ENCODE peak calls at places on chromosomes 5 and 9, in six cellular contexts. One of them, this sample, is unnamed.

GRCh38 chr9:121860213-121860612 is 208.8 kb downstream of the DAB2IP start:
- DNase-seq in WTC11: no peak
- DNase-seq in epithelial cell of esophagus: no peak
- DNase-seq in SK-N-SH: no peak
- DNase-seq in transverse colon: no peak
- DNase-seq in heart right ventricle: no peak
- DNase-seq in this sample: no peak

GRCh38 chr5:93596676-93597441 is 13.8 kb downstream of the NR2F1 start:
- DNase-seq in WTC11: peak; percentile 81
- DNase-seq in SK-N-SH: peak; percentile 20
- DNase-seq in epithelial cell of esophagus: peak; percentile 68
- DNase-seq in heart right ventricle: no peak
- DNase-seq in transverse colon: peak; percentile 70
- DNase-seq in this sample: peak; percentile 69

GRCh38 chr9:37760416-37761165 is 7.0 kb downstream of the TRMT10B start:
- DNase-seq in transverse colon: no peak
- DNase-seq in WTC11: no peak
- DNase-seq in epithelial cell of esophagus: peak; percentile 58
- DNase-seq in heart right ventricle: no peak
- DNase-seq in SK-N-SH: no peak
- DNase-seq in this sample: no peak

GRCh38 chr5:10588109-10588775 is 24.4 kb downstream of the ANKRD33B start:
- DNase-seq in WTC11: no peak
- DNase-seq in SK-N-SH: no peak
- DNase-seq in epithelial cell of esophagus: no peak
- DNase-seq in transverse colon: no peak
- DNase-seq in heart right ventricle: no peak
- DNase-seq in this sample: no peak

GRCh38 chr5:2909035-2909434 is 157.6 kb upstream of the IRX2 start:
- DNase-seq in WTC11: no peak
- DNase-seq in epithelial cell of esophagus: no peak
- DNase-seq in SK-N-SH: no peak
- DNase-seq in heart right ventricle: no peak
- DNase-seq in transverse colon: no peak
- DNase-seq in this sample: no peak

GRCh38 chr5:103006921-103007320 is 113.0 kb downstream of the GIN1 start:
- DNase-seq in epithelial cell of esophagus: no peak
- DNase-seq in heart right ventricle: no peak
- DNase-seq in transverse colon: no peak
- DNase-seq in SK-N-SH: no peak
- DNase-seq in WTC11: no peak
- DNase-seq in this sample: no peak

GRCh38 chr5:178350361-178351220 is 118.0 kb upstream of the PHYKPL start:
- DNase-seq in epithelial cell of esophagus: no peak
- DNase-seq in WTC11: no peak
- DNase-seq in SK-N-SH: peak; percentile 64
- DNase-seq in transverse colon: no peak
- DNase-seq in heart right ventricle: no peak
- DNase-seq in this sample: peak; percentile 40

GRCh38 chr5:112109331-112109993 is 309.6 kb downstream of the EPB41L4A start:
- DNase-seq in heart right ventricle: no peak
- DNase-seq in WTC11: peak; percentile 64
- DNase-seq in epithelial cell of esophagus: peak; percentile 98
- DNase-seq in transverse colon: no peak
- DNase-seq in SK-N-SH: peak; percentile 4
- DNase-seq in this sample: peak; percentile 72

GRCh38 chr9:73916016-73916673 is 581.0 kb upstream of the RORB start:
- DNase-seq in transverse colon: no peak
- DNase-seq in heart right ventricle: no peak
- DNase-seq in SK-N-SH: peak; percentile 1
- DNase-seq in WTC11: peak; percentile 14
- DNase-seq in epithelial cell of esophagus: peak; percentile 46
- DNase-seq in this sample: no peak

GRCh38 chr5:141343242-141343952 is at the start of gene PCDHGA3:
- DNase-seq in epithelial cell of esophagus: peak; percentile 53
- DNase-seq in SK-N-SH: no peak
- DNase-seq in heart right ventricle: peak; percentile 41
- DNase-seq in transverse colon: no peak
- DNase-seq in WTC11: no peak
- DNase-seq in this sample: no peak
- TF ChIP-seq CTCF in epithelial cell of esophagus: peak; percentile 34
- TF ChIP-seq CTCF in SK-N-SH: peak; percentile 46
- TF ChIP-seq CTCF in heart right ventricle: peak; percentile 52
- TF ChIP-seq CTCF in transverse colon: no peak
- TF ChIP-seq CTCF in WTC11: peak; percentile 45
- TF ChIP-seq CTCF in this sample: peak; percentile 22

GRCh38 chr5:120103498-120103897 is 360.6 kb upstream of the PRR16 start:
- DNase-seq in epithelial cell of esophagus: no peak
- DNase-seq in heart right ventricle: no peak
- DNase-seq in SK-N-SH: no peak
- DNase-seq in WTC11: no peak
- DNase-seq in transverse colon: no peak
- DNase-seq in this sample: no peak

GRCh38 chr5:120108586-120109254 is 355.4 kb upstream of the PRR16 start:
- DNase-seq in epithelial cell of esophagus: peak; percentile 39
- DNase-seq in WTC11: no peak
- DNase-seq in heart right ventricle: no peak
- DNase-seq in SK-N-SH: no peak
- DNase-seq in transverse colon: no peak
- DNase-seq in this sample: no peak

GRCh38 chr5:120101771-120102170 is 362.3 kb upstream of the PRR16 start:
- DNase-seq in epithelial cell of esophagus: no peak
- DNase-seq in WTC11: no peak
- DNase-seq in SK-N-SH: no peak
- DNase-seq in transverse colon: no peak
- DNase-seq in heart right ventricle: no peak
- DNase-seq in this sample: no peak

DNA sequence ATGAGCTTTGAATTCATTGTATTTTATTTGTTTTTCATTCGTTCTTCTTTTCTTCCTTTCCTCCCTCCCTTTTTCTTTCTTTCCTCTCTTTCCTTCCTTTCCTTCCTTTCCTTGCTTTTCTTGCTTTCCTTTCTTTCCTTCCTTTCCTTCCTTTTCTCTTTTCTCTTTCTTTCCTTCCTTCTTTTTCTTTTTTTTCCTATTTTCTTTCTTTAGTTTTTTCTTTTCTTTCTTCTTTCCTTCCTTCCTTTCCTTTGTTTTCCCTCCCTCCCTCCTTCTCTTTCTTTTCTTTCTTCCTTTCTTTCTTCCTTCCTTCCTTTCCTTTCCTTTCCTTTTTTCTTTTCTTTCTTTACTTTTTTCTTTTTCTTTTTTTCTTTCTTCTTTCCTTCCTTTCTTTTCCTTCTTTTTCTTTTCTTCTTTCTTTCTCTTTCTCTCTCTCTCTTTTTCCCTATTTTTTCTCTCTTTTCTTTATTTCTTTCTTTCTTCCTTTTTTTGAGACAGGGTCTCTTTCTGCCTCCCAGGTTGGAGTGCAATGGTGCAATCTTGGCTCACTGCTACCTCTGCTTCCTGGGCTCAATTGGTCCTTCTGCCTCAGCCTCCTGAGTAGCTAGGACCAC is 357.1 kb upstream of the PRR16 start:
- DNase-seq in transverse colon: no peak
- DNase-seq in SK-N-SH: no peak
- DNase-seq in WTC11: no peak
- DNase-seq in heart right ventricle: no peak
- DNase-seq in epithelial cell of esophagus: no peak
- DNase-seq in this sample: no peak
- TF ChIP-seq CTCF in transverse colon: no peak
- TF ChIP-seq CTCF in SK-N-SH: no peak
- TF ChIP-seq CTCF in WTC11: no peak
- TF ChIP-seq CTCF in heart right ventricle: no peak
- TF ChIP-seq CTCF in epithelial cell of esophagus: no peak
- TF ChIP-seq CTCF in this sample: no peak

GRCh38 chr9:34552986-34553385 is 30.2 kb upstream of the ENHO start:
- DNase-seq in SK-N-SH: peak; percentile 19
- DNase-seq in WTC11: no peak
- DNase-seq in heart right ventricle: no peak
- DNase-seq in epithelial cell of esophagus: no peak
- DNase-seq in transverse colon: no peak
- DNase-seq in this sample: no peak
- TF ChIP-seq CTCF in SK-N-SH: no peak
- TF ChIP-seq CTCF in WTC11: no peak
- TF ChIP-seq CTCF in heart right ventricle: no peak
- TF ChIP-seq CTCF in epithelial cell of esophagus: no peak
- TF ChIP-seq CTCF in transverse colon: no peak
- TF ChIP-seq CTCF in this sample: no peak

GRCh38 chr5:34929720-34930526 is 564 bp downstream of the DNAJC21 start:
- DNase-seq in heart right ventricle: peak; percentile 90
- DNase-seq in transverse colon: peak; percentile 92
- DNase-seq in WTC11: peak; percentile 79
- DNase-seq in SK-N-SH: peak; percentile 84
- DNase-seq in epithelial cell of esophagus: peak; percentile 91
- DNase-seq in this sample: peak; percentile 96
- TF ChIP-seq CTCF in heart right ventricle: no peak
- TF ChIP-seq CTCF in transverse colon: no peak
- TF ChIP-seq CTCF in WTC11: no peak
- TF ChIP-seq CTCF in SK-N-SH: peak; percentile 8
- TF ChIP-seq CTCF in epithelial cell of esophagus: no peak
- TF ChIP-seq CTCF in this sample: no peak

GRCh38 chr5:43008369-43009158 is 31.6 kb downstream of the ANXA2R start:
- DNase-seq in WTC11: peak; percentile 90
- DNase-seq in SK-N-SH: peak; percentile 73
- DNase-seq in transverse colon: peak; percentile 94
- DNase-seq in heart right ventricle: peak; percentile 92
- DNase-seq in epithelial cell of esophagus: peak; percentile 94
- DNase-seq in this sample: peak; percentile 89
- TF ChIP-seq CTCF in WTC11: no peak
- TF ChIP-seq CTCF in SK-N-SH: peak; percentile 31
- TF ChIP-seq CTCF in transverse colon: no peak
- TF ChIP-seq CTCF in heart right ventricle: no peak
- TF ChIP-seq CTCF in epithelial cell of esophagus: peak; percentile 12
- TF ChIP-seq CTCF in this sample: peak; percentile 22

DNA sequence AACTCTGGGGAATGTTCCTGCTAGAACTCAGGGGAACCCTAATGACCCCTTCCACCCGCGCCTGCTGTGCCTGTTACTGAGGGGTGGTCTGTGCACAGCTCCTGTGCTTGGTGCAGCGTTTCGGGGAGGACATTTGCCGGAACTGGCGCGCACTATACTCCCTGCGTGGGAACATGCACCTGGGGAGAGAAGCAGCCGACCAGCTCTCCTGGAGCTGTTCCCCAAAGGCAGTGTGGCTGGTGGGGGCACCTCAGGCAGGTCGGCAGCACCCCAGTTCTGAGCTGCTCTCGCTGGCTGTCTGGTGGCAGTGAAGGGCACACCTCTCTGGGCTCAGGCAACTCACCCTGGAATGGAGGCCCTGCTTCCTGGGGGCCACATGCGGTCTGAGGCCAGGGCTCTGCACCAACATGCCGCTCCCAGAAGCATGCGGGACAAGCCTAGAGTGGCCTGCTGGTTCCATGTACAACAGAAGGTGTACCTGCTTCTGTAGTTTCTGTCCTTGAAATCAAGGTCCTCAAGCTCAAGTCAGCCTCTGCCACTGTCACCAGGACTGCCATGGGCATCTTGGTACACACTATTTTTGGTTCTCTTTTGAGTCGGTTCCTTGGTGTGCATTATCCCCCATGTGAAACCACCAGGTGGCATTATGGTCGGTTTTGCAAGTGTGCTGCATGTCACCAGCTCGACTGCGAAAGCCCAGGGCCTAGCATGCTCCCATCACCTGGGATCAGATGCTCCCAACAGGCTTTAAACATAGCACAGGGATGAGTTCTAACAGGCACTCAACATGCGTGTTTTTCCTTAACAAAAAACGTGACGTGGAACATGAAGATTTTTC is 7.8 kb upstream of the MRNIP start:
- DNase-seq in WTC11: no peak
- DNase-seq in transverse colon: no peak
- DNase-seq in SK-N-SH: peak; percentile 45
- DNase-seq in heart right ventricle: no peak
- DNase-seq in epithelial cell of esophagus: peak; percentile 22
- DNase-seq in this sample: no peak
- TF ChIP-seq CTCF in WTC11: no peak
- TF ChIP-seq CTCF in transverse colon: no peak
- TF ChIP-seq CTCF in SK-N-SH: no peak
- TF ChIP-seq CTCF in heart right ventricle: no peak
- TF ChIP-seq CTCF in epithelial cell of esophagus: peak; percentile 20
- TF ChIP-seq CTCF in this sample: no peak

DNA sequence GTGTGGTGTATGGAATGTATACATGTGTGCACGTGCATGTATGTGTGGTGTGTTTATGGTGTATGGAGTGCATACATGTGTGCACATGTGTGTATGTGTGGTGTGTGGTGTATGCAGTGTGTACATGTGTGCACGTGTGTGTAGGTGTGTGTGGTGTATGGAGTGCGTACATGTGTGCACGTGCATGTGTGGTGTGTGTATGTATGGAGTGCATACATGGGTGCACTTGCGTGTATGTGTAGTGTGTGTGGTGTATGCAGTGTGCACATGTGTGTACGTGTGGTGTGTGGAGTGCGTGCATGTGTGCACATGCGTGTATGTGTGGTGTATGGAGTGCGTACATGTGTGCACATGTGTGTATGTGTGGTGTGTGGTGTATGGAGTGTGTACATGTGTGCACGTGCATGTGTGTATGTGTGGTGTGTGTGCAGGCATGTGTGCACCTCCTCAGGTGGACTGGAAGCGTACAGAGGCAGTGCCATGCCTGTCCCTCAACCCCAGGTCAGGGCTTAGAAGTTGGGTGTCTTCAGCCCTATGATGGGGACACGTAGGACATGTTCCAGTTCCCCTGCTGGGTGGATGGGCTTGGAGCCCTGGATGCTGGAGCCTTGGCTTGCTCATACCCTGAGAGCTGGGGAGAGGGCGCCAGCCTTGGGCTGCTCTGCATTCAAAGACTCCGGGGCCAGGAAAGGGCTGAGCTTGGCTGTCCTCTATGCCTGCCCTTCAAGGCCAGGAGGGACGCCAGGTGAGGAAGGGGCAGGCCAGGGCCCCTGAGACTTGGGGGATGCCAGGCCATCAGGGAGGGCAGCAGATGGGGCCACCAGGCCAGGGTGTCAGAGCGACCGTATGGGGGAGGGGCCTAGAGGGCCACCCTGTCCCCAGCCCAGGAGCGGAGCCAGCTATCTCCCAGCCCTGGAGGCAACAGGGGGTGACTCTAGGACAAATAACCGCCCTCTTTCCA is 12.2 kb downstream of the MYMK start:
- DNase-seq in WTC11: no peak
- DNase-seq in transverse colon: no peak
- DNase-seq in epithelial cell of esophagus: no peak
- DNase-seq in SK-N-SH: peak; percentile 56
- DNase-seq in heart right ventricle: no peak
- DNase-seq in this sample: no peak
- TF ChIP-seq CTCF in WTC11: no peak
- TF ChIP-seq CTCF in transverse colon: no peak
- TF ChIP-seq CTCF in epithelial cell of esophagus: no peak
- TF ChIP-seq CTCF in SK-N-SH: no peak
- TF ChIP-seq CTCF in heart right ventricle: no peak
- TF ChIP-seq CTCF in this sample: no peak